ENCODE peak calls at places on chromosomes 6 and 20, in nine cellular contexts. I is NCI-H524 treated with DMSO at 0.1 percent for 48 hours; C is COR-L47; L is naive thymus-derived CD8-positive, alpha-beta T cell; R is EL; D is stimulated activated CD4-positive, alpha-beta T cell treated with anti-CD3 and anti-CD28 coated beads, Interleukin-12 subunit alpha, Interleukin-12 subunit beta, amount 100 ng/mL, for 4 hours; T is Daoy; G is activated gamma-delta T cell treated with Interleukin-2 at 50 U/mL for 16 hours; Z is iris pigment epithelial cell. O is an unnamed sample.

GRCh38 chr20:49784291-49784690 is 28.3 kb upstream of the SLC9A8 start:
- DNase-seq in D (no peak), C (no peak), G (no peak), Z (no peak), L (no peak), I (no peak), T (no peak), R (no peak), O (no peak)

GRCh38 chr6:3722211-3722621 is 29.3 kb downstream of the PXDC1 start:
- DNase-seq in L (no peak), I (no peak), Z (no peak), C (no peak), G (no peak), R (no peak), D (no peak), T (no peak), O (no peak)

GRCh38 chr6:3140201-3140600 is 17.1 kb downstream of the TUBB2A start:
- DNase-seq in C (no peak), I (no peak), D (no peak), L (no peak), T (no peak), R (no peak), Z (no peak), G (no peak), O (no peak)

GRCh38 chr6:104118274-104118673 is 741.4 kb downstream of the HACE1 start:
- DNase-seq in T (no peak), I (no peak), D (no peak), L (no peak), C (no peak), R (peak), Z (peak), G (no peak), O (no peak)

GRCh38 chr20:53570446-53571276 is 23.0 kb downstream of the ZNF217 start:
- DNase-seq in D (no peak), C (no peak), L (no peak), T (no peak), I (no peak), G (no peak), R (no peak), Z (no peak), O (no peak)

GRCh38 chr6:30613251-30614043 is 3.6 kb downstream of the PPP1R10 start:
- DNase-seq in I (no peak), T (peak), Z (no peak), L (no peak), C (no peak), D (no peak), R (peak), G (no peak), O (no peak)

GRCh38 chr6:45438849-45439406 is 61.2 kb upstream of the SUPT3H start:
- DNase-seq in R (peak), G (no peak), D (no peak), T (peak), L (no peak), Z (peak), C (no peak), I (no peak), O (no peak)

GRCh38 chr6:41011673-41012072 is 27.3 kb downstream of the UNC5CL start:
- DNase-seq in G (no peak), R (no peak), I (no peak), C (no peak), L (no peak), D (no peak), Z (no peak), T (no peak), O (no peak)

GRCh38 chr20:1735417-1736089 is 78.0 kb upstream of the SIRPG start:
- DNase-seq in D (no peak), L (no peak), I (no peak), G (no peak), R (no peak), C (no peak), Z (no peak), T (no peak), O (no peak)

O was measured in GM12891.